ENCODE peak calls at places on chromosomes 4 and X, in five cellular contexts. N is prostate gland, K is GM12892, G is transverse colon, B is stomach. R is an unnamed sample.

GRCh38 chr4:678331-678734 is 4.0 kb downstream of the MYL5 start:
- DNase-seq in N (no peak), K (no peak), G (no peak), B (no peak), R (no peak)

GRCh38 chr4:123399638-123400358 is 3.2 kb downstream of the SPRY1 start:
- DNase-seq in N (peak), K (no peak), G (no peak), B (no peak), R (no peak)

GRCh38 chrX:73267979-73268378 is 53.3 kb upstream of the NAP1L2 start:
- DNase-seq in N (no peak), K (no peak), G (no peak), B (no peak), R (no peak)

GRCh38 chr4:100796333-100796732 is 278.5 kb upstream of the EMCN start:
- DNase-seq in N (no peak), K (no peak), G (no peak), B (no peak), R (no peak)

GRCh38 chr4:3703677-3704521 is 62.3 kb upstream of the ADRA2C start:
- DNase-seq in N (no peak), K (no peak), G (no peak), B (no peak), R (no peak)

GRCh38 chr4:145153181-145153903 is 27.0 kb downstream of the OTUD4 start:
- DNase-seq in N (no peak), K (no peak), G (no peak), B (no peak), R (no peak)

GRCh38 chrX:9864011-9864410 is 77.8 kb downstream of the SHROOM2 start:
- DNase-seq in N (no peak), K (no peak), G (no peak), B (no peak), R (no peak)

GRCh38 chr4:52843958-52844357 is 18.2 kb upstream of the RASL11B start:
- DNase-seq in N (no peak), K (no peak), G (no peak), B (no peak), R (no peak)

GRCh38 chr4:384311-385010 is 46.8 kb downstream of the ZNF141 start:
- DNase-seq in N (no peak), K (no peak), G (no peak), B (no peak), R (no peak)

GRCh38 chr4:135741583-135741982 is 1540.0 kb upstream of the PABPC4L start:
- DNase-seq in N (no peak), K (no peak), G (no peak), B (no peak), R (no peak)

GRCh38 chr4:81380364-81380853 is 91.3 kb downstream of the RASGEF1B start:
- DNase-seq in N (no peak), K (no peak), G (no peak), B (no peak), R (no peak)

GRCh38 chrX:24005028-24005427 is 22.0 kb downstream of the KLHL15 start:
- DNase-seq in N (no peak), K (no peak), G (no peak), B (no peak), R (no peak)
- TF ChIP-seq POLR2A in N (no peak), K (no peak), G (no peak), B (no peak), R (no peak)

GRCh38 chr4:72568959-72569718 is at the start of gene ADAMTS3:
- DNase-seq in N (peak), K (peak), G (peak), B (peak), R (peak)
- TF ChIP-seq POLR2AphosphoS5 in N (no peak), K (no peak), G (no peak), B (peak), R (no peak)

GRCh38 chrX:65667503-65668355 is at the start of gene MSN:
- DNase-seq in N (peak), K (peak), G (peak), B (peak), R (peak)
- TF ChIP-seq POLR2A in N (peak), K (peak), G (peak), B (no peak), R (peak)

GRCh38 chr4:39497909-39498723 is 29.1 kb downstream of the UGDH start:
- DNase-seq in N (no peak), K (no peak), G (no peak), B (no peak), R (no peak)

GRCh38 chr4:39494354-39494753 is 32.9 kb downstream of the UGDH start:
- DNase-seq in N (no peak), K (no peak), G (no peak), B (no peak), R (no peak)

GRCh38 chr4:39498724-39499014 is 28.6 kb downstream of the UGDH start:
- DNase-seq in N (no peak), K (no peak), G (no peak), B (no peak), R (no peak)

GRCh38 chr4:39490322-39490721 is 31.5 kb downstream of the LIAS start:
- DNase-seq in N (no peak), K (no peak), G (no peak), B (no peak), R (no peak)

DNA sequence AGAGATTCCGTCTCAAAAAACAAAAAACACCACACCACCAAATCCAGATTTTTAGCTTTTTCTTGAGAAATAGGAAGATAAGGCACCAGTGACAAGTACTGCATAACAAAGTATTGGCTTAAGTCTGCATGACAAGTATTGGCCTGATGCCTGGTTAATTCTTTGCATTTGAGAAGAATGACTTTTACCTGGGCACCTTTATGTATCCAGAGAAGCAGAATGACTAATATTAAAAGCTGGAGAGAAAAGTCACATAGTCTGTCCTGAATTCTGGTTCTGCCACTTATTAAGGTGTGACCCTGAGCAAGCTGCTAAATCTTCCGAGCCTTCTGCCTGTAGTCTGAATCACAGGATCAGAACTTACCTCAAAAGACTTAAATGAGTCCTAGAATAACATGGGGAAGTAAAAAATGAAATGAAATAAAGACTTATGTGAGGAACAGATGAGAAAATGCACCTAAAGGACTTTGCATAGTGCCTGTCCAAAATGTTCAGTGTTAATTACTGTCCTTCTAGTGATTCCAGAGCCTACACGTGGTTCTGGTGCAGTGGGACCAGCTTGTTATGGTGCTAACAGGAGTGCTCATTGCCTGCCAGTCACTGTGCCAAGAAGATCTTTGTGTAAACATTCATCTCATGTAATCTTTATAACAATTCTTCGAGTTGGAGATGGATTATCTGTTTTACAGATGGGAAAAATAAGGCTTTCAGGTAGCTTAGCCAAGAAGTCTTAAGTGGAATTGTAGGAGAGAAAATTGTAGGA is 31.6 kb downstream of the UGDH start:
- DNase-seq in N (peak), K (no peak), G (no peak), B (no peak), R (no peak)
- TF ChIP-seq POLR2AphosphoS5 in N (no peak), K (no peak), G (no peak), B (no peak), R (no peak)

DNA sequence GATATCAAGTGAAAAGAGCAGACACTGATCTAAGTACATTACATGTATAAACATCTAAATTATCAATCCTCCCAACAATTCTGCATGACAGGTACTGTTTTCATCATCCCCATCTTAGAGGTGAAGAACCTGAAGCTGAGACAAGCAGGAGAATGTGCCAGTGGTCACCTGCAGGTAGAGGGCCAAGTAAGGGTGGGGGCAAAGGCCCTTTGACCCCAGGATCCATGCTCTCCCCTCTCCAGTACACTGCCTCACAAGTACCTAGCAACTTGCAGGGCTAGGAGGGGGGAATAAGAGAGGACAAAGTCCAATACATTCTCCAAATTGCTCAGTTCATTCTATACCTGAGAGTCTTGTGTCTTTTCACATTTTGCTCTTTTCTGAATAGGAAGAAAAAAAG is 8.3 kb upstream of the MAP7D2 start:
- DNase-seq in N (no peak), K (no peak), G (no peak), B (no peak), R (no peak)
- TF ChIP-seq POLR2A in N (no peak), K (peak), G (no peak), B (no peak), R (no peak)

GRCh38 chr4:93183589-93183988 is 645.0 kb upstream of the ATOH1 start:
- DNase-seq in N (no peak), K (no peak), G (no peak), B (no peak), R (no peak)

GRCh38 chr4:93186846-93187245 is 641.7 kb upstream of the ATOH1 start:
- DNase-seq in N (no peak), K (no peak), G (no peak), B (no peak), R (no peak)

GRCh38 chr4:93187441-93187840 is 641.1 kb upstream of the ATOH1 start:
- DNase-seq in N (no peak), K (no peak), G (no peak), B (no peak), R (no peak)

GRCh38 chr4:93184093-93184492 is 644.5 kb upstream of the ATOH1 start:
- DNase-seq in N (peak), K (no peak), G (no peak), B (no peak), R (no peak)

DNA sequence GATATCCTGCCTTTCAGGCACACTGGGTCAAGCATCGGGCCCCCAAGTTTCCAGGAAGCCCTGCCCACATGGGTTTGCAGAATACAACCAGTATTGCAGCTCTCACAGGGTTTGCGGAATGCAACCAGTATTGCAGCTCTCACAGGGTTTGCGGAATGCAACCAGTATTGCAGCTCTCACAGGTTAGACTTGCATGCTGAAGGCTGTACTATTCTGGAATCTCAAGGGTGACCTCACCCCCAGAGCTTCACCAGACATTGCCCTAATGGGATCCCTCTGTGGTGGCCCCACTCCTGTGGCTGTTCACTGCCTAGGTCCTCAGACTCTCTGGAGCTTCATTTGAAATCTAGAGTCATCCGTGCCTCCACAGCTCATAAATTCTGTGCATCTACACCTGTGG is 640.7 kb upstream of the ATOH1 start:
- DNase-seq in N (no peak), K (no peak), G (no peak), B (no peak), R (no peak)
- TF ChIP-seq POLR2AphosphoS5 in N (no peak), K (no peak), G (no peak), B (no peak), R (no peak)

GRCh38 chr4:10688827-10689226 is 4.3 kb upstream of the CLNK start:
- DNase-seq in N (no peak), K (no peak), G (no peak), B (no peak), R (no peak)

GRCh38 chr4:10682397-10682796 is 2.2 kb downstream of the CLNK start:
- DNase-seq in N (no peak), K (no peak), G (no peak), B (no peak), R (no peak)

GRCh38 chr4:10687526-10687925 is 3.0 kb upstream of the CLNK start:
- DNase-seq in N (no peak), K (no peak), G (no peak), B (no peak), R (no peak)

GRCh38 chr4:10688022-10688421 is 3.5 kb upstream of the CLNK start:
- DNase-seq in N (no peak), K (no peak), G (no peak), B (no peak), R (no peak)

GRCh38 chr4:10684631-10685030 is at the start of gene CLNK:
- DNase-seq in N (no peak), K (no peak), G (no peak), B (no peak), R (no peak)
- TF ChIP-seq POLR2A in N (no peak), K (peak), G (no peak), B (no peak), R (no peak)

DNA sequence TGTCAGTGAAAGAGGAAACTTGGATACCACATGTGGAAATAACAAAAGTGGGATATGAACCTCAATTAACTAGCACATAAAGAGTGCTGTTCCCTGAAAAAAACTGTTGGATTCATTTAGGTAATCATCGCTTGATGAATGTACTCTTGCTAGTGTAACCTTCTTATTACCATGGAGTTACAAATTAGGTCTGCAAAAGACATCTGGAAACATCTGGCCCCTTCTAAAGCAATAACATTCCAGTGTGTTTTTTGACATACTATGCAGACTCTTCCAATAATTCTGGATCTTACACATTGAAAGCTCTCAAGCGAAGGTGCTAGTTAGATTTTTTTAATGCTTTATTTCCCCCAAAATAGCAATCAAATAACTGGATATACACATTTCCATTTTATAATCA is 134.6 kb downstream of the ATP10D start:
- DNase-seq in N (no peak), K (no peak), G (no peak), B (no peak), R (no peak)
- TF ChIP-seq POLR2AphosphoS5 in N (no peak), K (no peak), G (no peak), B (no peak), R (no peak)

GRCh38 chrX:15674899-15675489 is 10.4 kb upstream of the CLTRN start:
- DNase-seq in N (peak), K (peak), G (peak), B (peak), R (peak)
- TF ChIP-seq POLR2A in N (no peak), K (peak), G (peak), B (no peak), R (peak)

GRCh38 chr4:132437117-132437516 is 712.0 kb upstream of the PCDH10 start:
- DNase-seq in N (no peak), K (no peak), G (no peak), B (no peak), R (no peak)
- TF ChIP-seq POLR2AphosphoS5 in N (no peak), K (no peak), G (no peak), B (no peak), R (no peak)

R was measured in breast epithelium.